ENCODE peak calls at places on chromosomes 11 and 22, in four cellular contexts. D is effector CD4-positive, alpha-beta T cell; A is AG09319; L is NCI-H1436 treated with DMSO at 0.1 percent for 48 hours. B is an unnamed sample.

GRCh38 chr22:43476341-43476740 is 64.5 kb downstream of the MPPED1 start:
- DNase-seq in D (no peak), A (no peak), L (no peak), B (no peak)

GRCh38 chr11:87176044-87176443 is 138.3 kb downstream of the TMEM135 start:
- DNase-seq in D (no peak), A (no peak), L (no peak), B (no peak)

GRCh38 chr11:112784323-112785073 is 176.7 kb upstream of the NCAM1 start:
- DNase-seq in D (no peak), A (peak), L (no peak), B (no peak)

GRCh38 chr22:43919106-43919965 is 4.3 kb upstream of the PNPLA3 start:
- DNase-seq in D (no peak), A (no peak), L (no peak), B (no peak)

GRCh38 chr11:130815074-130815802 is 101.0 kb downstream of the SNX19 start:
- DNase-seq in D (no peak), A (no peak), L (no peak), B (no peak)

GRCh38 chr22:41517172-41518047 is 26.9 kb downstream of the POLR3H start:
- DNase-seq in D (no peak), A (no peak), L (no peak), B (peak)

GRCh38 chr11:121696177-121696863 is 243.6 kb upstream of the SORL1-AS1 start:
- DNase-seq in D (no peak), A (no peak), L (no peak), B (no peak)

GRCh38 chr11:66316849-66317251 is at the start of gene CD248:
- DNase-seq in D (no peak), A (peak), L (no peak), B (no peak)

GRCh38 chr11:16607675-16608644 is 130.5 kb upstream of the C11orf58 start:
- DNase-seq in D (no peak), A (no peak), L (peak), B (no peak)

GRCh38 chr11:97977726-97978125 is 1043.0 kb upstream of the CNTN5 start:
- DNase-seq in D (no peak), A (no peak), L (no peak), B (no peak)

B was measured in CD8-positive, alpha-beta memory T cell.